ENCODE peak calls at places on chromosomes 13 and 19, in four cellular contexts. J is AML-193, A is tibial artery, R is foreskin fibroblast. S is an unnamed sample.
A peak's percentile ranks its signal among the peaks of the same experiment; 100 is the strongest.

GRCh38 chr13:31528176-31528575 is 211.2 kb upstream of the RXFP2 start:
- DNase-seq in A (no peak), J (no peak), R (no peak), S (no peak)

GRCh38 chr19:5624154-5624663 is 1.3 kb downstream of the SAFB start:
- DNase-seq in A (peak; percentile 55), R (peak; percentile 75), J (no peak), S (peak; percentile 15)

GRCh38 chr19:15191514-15191913 is 9.3 kb downstream of the NOTCH3 start:
- DNase-seq in J (no peak), A (no peak), R (no peak), S (no peak)

GRCh38 chr13:48626077-48626449 is 27.7 kb upstream of the CYSLTR2 start:
- DNase-seq in R (no peak), J (peak; percentile 79), A (no peak), S (no peak)

GRCh38 chr19:47497073-47497766 is 13.2 kb upstream of the KPTN start:
- DNase-seq in J (no peak), R (no peak), A (no peak), S (no peak)

GRCh38 chr19:32223595-32224370 is 121.6 kb upstream of the ZNF507 start:
- DNase-seq in R (no peak), A (no peak), J (no peak), S (no peak)

GRCh38 chr13:94249512-94249911 is 230.0 kb downstream of the DCT start:
- DNase-seq in J (no peak), A (no peak), R (peak; percentile 85), S (peak; percentile 91)

GRCh38 chr13:20580257-20580656 is 13.3 kb downstream of the IFT88 start:
- DNase-seq in J (no peak), A (no peak), R (no peak), S (no peak)

GRCh38 chr13:97141564-97142005 is 80.5 kb upstream of the MBNL2 start:
- DNase-seq in A (peak; percentile 34), R (peak; percentile 91), J (no peak), S (peak; percentile 63)

GRCh38 chr13:95304446-95304845 is 3.2 kb upstream of the ABCC4 start:
- DNase-seq in A (no peak), J (no peak), R (no peak), S (no peak)

GRCh38 chr13:92602560-92602959 is 624.0 kb upstream of the GPC6 start:
- DNase-seq in J (no peak), A (no peak), R (peak; percentile 26), S (peak; percentile 5)

GRCh38 chr19:20077791-20078463 is at the start of gene ZNF90:
- DNase-seq in R (peak; percentile 97), A (peak; percentile 98), J (no peak), S (peak; percentile 86)

GRCh38 chr19:2270572-2271515 is 11.1 kb downstream of the PEAK3 start:
- DNase-seq in A (peak; percentile 83), R (peak; percentile 96), J (peak; percentile 92), S (peak; percentile 40)

S was measured in astrocyte of the cerebellum.